ENCODE peak calls at places on chromosomes 1 and 21, in four cellular contexts. One of them, this sample, is unnamed.
A peak's percentile ranks its signal among the peaks of the same experiment; 100 is the strongest.

GRCh38 chr21:45347048-45347711 is 57.8 kb upstream of the COL18A1 start:
- DNase-seq in C1 segment of cervical spinal cord: no peak
- DNase-seq in activated T-helper 1 cell treated with Interleukin-2 at 50 U/mL for 16 hours: no peak
- DNase-seq in choroid plexus epithelial cell: no peak
- DNase-seq in this sample: no peak

GRCh38 chr1:33410091-33410701 is 20.7 kb downstream of the PHC2 start:
- DNase-seq in activated T-helper 1 cell treated with Interleukin-2 at 50 U/mL for 16 hours: no peak
- DNase-seq in C1 segment of cervical spinal cord: peak; percentile 57
- DNase-seq in choroid plexus epithelial cell: peak; percentile 51
- DNase-seq in this sample: no peak

GRCh38 chr1:99559166-99559565 is 86.7 kb upstream of the PALMD start:
- DNase-seq in C1 segment of cervical spinal cord: no peak
- DNase-seq in activated T-helper 1 cell treated with Interleukin-2 at 50 U/mL for 16 hours: no peak
- DNase-seq in choroid plexus epithelial cell: no peak
- DNase-seq in this sample: no peak

GRCh38 chr21:42705746-42706374 is 52.4 kb downstream of the PDE9A start:
- DNase-seq in activated T-helper 1 cell treated with Interleukin-2 at 50 U/mL for 16 hours: no peak
- DNase-seq in C1 segment of cervical spinal cord: no peak
- DNase-seq in choroid plexus epithelial cell: no peak
- DNase-seq in this sample: no peak

GRCh38 chr1:63873751-63874150 is 99.9 kb downstream of the ROR1 start:
- DNase-seq in activated T-helper 1 cell treated with Interleukin-2 at 50 U/mL for 16 hours: no peak
- DNase-seq in C1 segment of cervical spinal cord: no peak
- DNase-seq in choroid plexus epithelial cell: peak; percentile 84
- DNase-seq in this sample: no peak

GRCh38 chr1:22685675-22686074 is 25.0 kb upstream of the EPHB2 start:
- DNase-seq in activated T-helper 1 cell treated with Interleukin-2 at 50 U/mL for 16 hours: no peak
- DNase-seq in C1 segment of cervical spinal cord: no peak
- DNase-seq in choroid plexus epithelial cell: no peak
- DNase-seq in this sample: no peak

GRCh38 chr1:161427733-161428516 is 60.2 kb upstream of the CFAP126 start:
- DNase-seq in C1 segment of cervical spinal cord: no peak
- DNase-seq in activated T-helper 1 cell treated with Interleukin-2 at 50 U/mL for 16 hours: no peak
- DNase-seq in choroid plexus epithelial cell: peak; percentile 77
- DNase-seq in this sample: no peak

GRCh38 chr21:14270631-14271030 is 54.7 kb downstream of the RBM11 start:
- DNase-seq in activated T-helper 1 cell treated with Interleukin-2 at 50 U/mL for 16 hours: no peak
- DNase-seq in C1 segment of cervical spinal cord: no peak
- DNase-seq in choroid plexus epithelial cell: no peak
- DNase-seq in this sample: no peak

GRCh38 chr1:175494950-175495349 is 248.4 kb downstream of the TNR start:
- DNase-seq in choroid plexus epithelial cell: no peak
- DNase-seq in activated T-helper 1 cell treated with Interleukin-2 at 50 U/mL for 16 hours: no peak
- DNase-seq in C1 segment of cervical spinal cord: no peak
- DNase-seq in this sample: no peak

GRCh38 chr1:59672851-59673574 is 141.7 kb upstream of the HOOK1 start:
- DNase-seq in C1 segment of cervical spinal cord: no peak
- DNase-seq in activated T-helper 1 cell treated with Interleukin-2 at 50 U/mL for 16 hours: no peak
- DNase-seq in choroid plexus epithelial cell: peak; percentile 80
- DNase-seq in this sample: no peak

GRCh38 chr1:151993084-151993733 is 450 bp downstream of the S100A10 start:
- DNase-seq in choroid plexus epithelial cell: no peak
- DNase-seq in activated T-helper 1 cell treated with Interleukin-2 at 50 U/mL for 16 hours: no peak
- DNase-seq in C1 segment of cervical spinal cord: no peak
- DNase-seq in this sample: no peak

GRCh38 chr1:114130213-114130612 is 23.5 kb downstream of the SYT6 start:
- DNase-seq in activated T-helper 1 cell treated with Interleukin-2 at 50 U/mL for 16 hours: no peak
- DNase-seq in choroid plexus epithelial cell: no peak
- DNase-seq in C1 segment of cervical spinal cord: no peak
- DNase-seq in this sample: no peak

GRCh38 chr1:1260843-1261560 is 12.7 kb downstream of the UBE2J2 start:
- DNase-seq in activated T-helper 1 cell treated with Interleukin-2 at 50 U/mL for 16 hours: no peak
- DNase-seq in C1 segment of cervical spinal cord: no peak
- DNase-seq in choroid plexus epithelial cell: no peak
- DNase-seq in this sample: no peak

GRCh38 chr1:229028987-229029550 is 241.8 kb upstream of the RAB4A start:
- DNase-seq in choroid plexus epithelial cell: no peak
- DNase-seq in activated T-helper 1 cell treated with Interleukin-2 at 50 U/mL for 16 hours: no peak
- DNase-seq in C1 segment of cervical spinal cord: no peak
- DNase-seq in this sample: no peak

GRCh38 chr1:23100074-23100748 is 68.4 kb downstream of the LUZP1 start:
- DNase-seq in choroid plexus epithelial cell: peak; percentile 98
- DNase-seq in activated T-helper 1 cell treated with Interleukin-2 at 50 U/mL for 16 hours: no peak
- DNase-seq in C1 segment of cervical spinal cord: peak; percentile 34
- DNase-seq in this sample: no peak

GRCh38 chr1:112712191-112712590 is 2.9 kb downstream of the PPM1J start:
- DNase-seq in C1 segment of cervical spinal cord: no peak
- DNase-seq in activated T-helper 1 cell treated with Interleukin-2 at 50 U/mL for 16 hours: no peak
- DNase-seq in choroid plexus epithelial cell: no peak
- DNase-seq in this sample: no peak

GRCh38 chr1:204503122-204503912 is 8.7 kb upstream of the PIK3C2B start:
- DNase-seq in C1 segment of cervical spinal cord: no peak
- DNase-seq in activated T-helper 1 cell treated with Interleukin-2 at 50 U/mL for 16 hours: no peak
- DNase-seq in choroid plexus epithelial cell: peak; percentile 87
- DNase-seq in this sample: no peak

GRCh38 chr1:117014209-117014608 is 12.6 kb downstream of the CD101 start:
- DNase-seq in activated T-helper 1 cell treated with Interleukin-2 at 50 U/mL for 16 hours: no peak
- DNase-seq in C1 segment of cervical spinal cord: no peak
- DNase-seq in choroid plexus epithelial cell: peak; percentile 22
- DNase-seq in this sample: no peak

GRCh38 chr1:241253491-241253890 is 103.5 kb downstream of the RGS7 start:
- DNase-seq in C1 segment of cervical spinal cord: no peak
- DNase-seq in activated T-helper 1 cell treated with Interleukin-2 at 50 U/mL for 16 hours: no peak
- DNase-seq in choroid plexus epithelial cell: no peak
- DNase-seq in this sample: no peak

GRCh38 chr21:36065497-36066036 is 4.3 kb upstream of the CBR1 start:
- DNase-seq in activated T-helper 1 cell treated with Interleukin-2 at 50 U/mL for 16 hours: no peak
- DNase-seq in C1 segment of cervical spinal cord: no peak
- DNase-seq in choroid plexus epithelial cell: peak; percentile 74
- DNase-seq in this sample: no peak

GRCh38 chr1:1305300-1306069 is 2.2 kb downstream of the ACAP3 start:
- DNase-seq in choroid plexus epithelial cell: peak; percentile 75
- DNase-seq in activated T-helper 1 cell treated with Interleukin-2 at 50 U/mL for 16 hours: peak; percentile 62
- DNase-seq in C1 segment of cervical spinal cord: peak; percentile 77
- DNase-seq in this sample: no peak

GRCh38 chr21:41208946-41209345 is 41.0 kb downstream of the BACE2 start:
- DNase-seq in C1 segment of cervical spinal cord: no peak
- DNase-seq in choroid plexus epithelial cell: no peak
- DNase-seq in activated T-helper 1 cell treated with Interleukin-2 at 50 U/mL for 16 hours: no peak
- DNase-seq in this sample: no peak

GRCh38 chr1:14215151-14215550 is 383.3 kb upstream of the KAZN start:
- DNase-seq in C1 segment of cervical spinal cord: no peak
- DNase-seq in activated T-helper 1 cell treated with Interleukin-2 at 50 U/mL for 16 hours: no peak
- DNase-seq in choroid plexus epithelial cell: no peak
- DNase-seq in this sample: no peak

GRCh38 chr1:241636291-241636690 is 3.9 kb downstream of the CHML start:
- DNase-seq in C1 segment of cervical spinal cord: no peak
- DNase-seq in activated T-helper 1 cell treated with Interleukin-2 at 50 U/mL for 16 hours: no peak
- DNase-seq in choroid plexus epithelial cell: no peak
- DNase-seq in this sample: no peak

GRCh38 chr21:46049890-46050650 is 47.8 kb upstream of the COL6A2 start:
- DNase-seq in choroid plexus epithelial cell: no peak
- DNase-seq in activated T-helper 1 cell treated with Interleukin-2 at 50 U/mL for 16 hours: no peak
- DNase-seq in C1 segment of cervical spinal cord: no peak
- DNase-seq in this sample: peak; percentile 67

GRCh38 chr1:218582646-218583045 is 237.5 kb downstream of the TGFB2 start:
- DNase-seq in choroid plexus epithelial cell: no peak
- DNase-seq in activated T-helper 1 cell treated with Interleukin-2 at 50 U/mL for 16 hours: no peak
- DNase-seq in C1 segment of cervical spinal cord: no peak
- DNase-seq in this sample: no peak